ENCODE peak calls at places on chromosomes 2 and 18, in eight cellular contexts. J, D, W, H, F, N, R and X are unnamed samples.

GRCh38 chr2:158745067-158745865 is 49.9 kb upstream of the DAPL1 start:
- DNase-seq in H (no peak), F (no peak), R (peak; percentile 56), J (no peak), W (no peak), N (no peak), D (peak; percentile 76), X (no peak)

GRCh38 chr2:231312066-231312465 is 83.4 kb upstream of the B3GNT7 start:
- DNase-seq in D (no peak), W (peak; percentile 22), J (no peak), F (no peak), R (no peak), N (no peak), H (no peak), X (no peak)

GRCh38 chr2:222364280-222364895 is 60.0 kb upstream of the SGPP2 start:
- DNase-seq in J (no peak), R (no peak), N (no peak), F (peak; percentile 42), H (no peak), D (peak; percentile 56), W (no peak), X (no peak)

GRCh38 chr2:147846382-147847081 is 1.7 kb downstream of the ACVR2A start:
- DNase-seq in D (peak; percentile 22), W (no peak), H (no peak), N (no peak), F (peak; percentile 27), R (no peak), J (no peak), X (no peak)

GRCh38 chr18:2293109-2293839 is 278.0 kb downstream of the METTL4 start:
- DNase-seq in D (no peak), H (no peak), W (no peak), J (no peak), R (no peak), N (no peak), F (peak; percentile 39), X (no peak)

GRCh38 chr2:102427249-102427648 is 4.3 kb downstream of the IL18RAP start:
- DNase-seq in H (no peak), D (no peak), F (no peak), J (no peak), N (no peak), W (no peak), R (no peak), X (no peak)

GRCh38 chr2:191620144-191620543 is 57.8 kb upstream of the NABP1 start:
- DNase-seq in N (no peak), J (no peak), F (peak; percentile 74), D (no peak), R (no peak), W (no peak), H (no peak), X (no peak)

GRCh38 chr18:22108674-22109073 is 60.7 kb upstream of the GATA6 start:
- DNase-seq in R (no peak), W (peak; percentile 35), J (no peak), N (no peak), F (no peak), H (no peak), D (no peak), X (no peak)

GRCh38 chr2:151437630-151438029 is 27.9 kb downstream of the RIF1 start:
- DNase-seq in F (peak; percentile 13), H (no peak), N (no peak), D (peak; percentile 61), J (no peak), W (no peak), R (no peak), X (no peak)

GRCh38 chr18:44568343-44568742 is 112.3 kb upstream of the SETBP1 start:
- DNase-seq in J (no peak), R (no peak), D (no peak), N (no peak), H (no peak), W (no peak), F (peak; percentile 70), X (no peak)

GRCh38 chr2:131039908-131040660 is 53.2 kb downstream of the FAM168B start:
- DNase-seq in D (no peak), H (no peak), W (no peak), R (peak; percentile 36), N (no peak), F (no peak), J (peak; percentile 59), X (no peak)

GRCh38 chr2:174985624-174986023 is 19.6 kb downstream of the CHN1 start:
- DNase-seq in W (no peak), R (no peak), H (no peak), F (no peak), D (peak; percentile 41), N (no peak), J (no peak), X (no peak)
- TF ChIP-seq CTCF in W (peak; percentile 32), R (peak; percentile 56), H (peak; percentile 52), F (peak; percentile 76), D (peak; percentile 85), N (peak; percentile 33), J (no peak), X (no peak)

GRCh38 chr2:189260361-189260761 is 80.8 kb upstream of the COL5A2 start:
- DNase-seq in F (no peak), W (no peak), H (no peak), D (no peak), J (no peak), R (no peak), N (no peak), X (no peak)
- H3K27ac ChIP-seq in F (no peak overlapping the region), W (no peak overlapping the region), H (no peak overlapping the region), D (no peak overlapping the region), J (no peak overlapping the region), R (no peak overlapping the region), N (no peak overlapping the region), X (no peak overlapping the region)

GRCh38 chr18:49059028-49059670 is 108.4 kb upstream of the SMAD7 start:
- DNase-seq in W (no peak), R (no peak), N (no peak), F (no peak), D (peak; percentile 3), H (no peak), J (no peak), X (no peak)
- TF ChIP-seq CTCF in W (no peak), R (no peak), N (no peak), F (peak; percentile 32), D (peak; percentile 32), H (no peak), J (no peak), X (no peak)

GRCh38 chr2:240454031-240454901 is 18.8 kb downstream of the GPC1 start:
- DNase-seq in F (no peak), W (no peak), N (no peak), D (no peak), R (peak; percentile 28), J (no peak), H (peak; percentile 51), X (no peak)

GRCh38 chr2:240453461-240454030 is 18.1 kb downstream of the GPC1 start:
- DNase-seq in W (no peak), R (peak; percentile 19), F (no peak), D (no peak), H (peak; percentile 47), N (no peak), J (peak; percentile 52), X (no peak)

GRCh38 chr2:240451108-240451611 is 15.7 kb downstream of the GPC1 start:
- DNase-seq in F (peak; percentile 61), W (no peak), J (peak; percentile 67), R (peak; percentile 44), D (no peak), N (no peak), H (peak; percentile 65), X (no peak)

GRCh38 chr2:240451791-240452470 is 16.5 kb downstream of the GPC1 start:
- DNase-seq in J (peak; percentile 66), H (peak; percentile 60), W (no peak), D (no peak), R (peak; percentile 21), F (no peak), N (no peak), X (no peak)

DNA sequence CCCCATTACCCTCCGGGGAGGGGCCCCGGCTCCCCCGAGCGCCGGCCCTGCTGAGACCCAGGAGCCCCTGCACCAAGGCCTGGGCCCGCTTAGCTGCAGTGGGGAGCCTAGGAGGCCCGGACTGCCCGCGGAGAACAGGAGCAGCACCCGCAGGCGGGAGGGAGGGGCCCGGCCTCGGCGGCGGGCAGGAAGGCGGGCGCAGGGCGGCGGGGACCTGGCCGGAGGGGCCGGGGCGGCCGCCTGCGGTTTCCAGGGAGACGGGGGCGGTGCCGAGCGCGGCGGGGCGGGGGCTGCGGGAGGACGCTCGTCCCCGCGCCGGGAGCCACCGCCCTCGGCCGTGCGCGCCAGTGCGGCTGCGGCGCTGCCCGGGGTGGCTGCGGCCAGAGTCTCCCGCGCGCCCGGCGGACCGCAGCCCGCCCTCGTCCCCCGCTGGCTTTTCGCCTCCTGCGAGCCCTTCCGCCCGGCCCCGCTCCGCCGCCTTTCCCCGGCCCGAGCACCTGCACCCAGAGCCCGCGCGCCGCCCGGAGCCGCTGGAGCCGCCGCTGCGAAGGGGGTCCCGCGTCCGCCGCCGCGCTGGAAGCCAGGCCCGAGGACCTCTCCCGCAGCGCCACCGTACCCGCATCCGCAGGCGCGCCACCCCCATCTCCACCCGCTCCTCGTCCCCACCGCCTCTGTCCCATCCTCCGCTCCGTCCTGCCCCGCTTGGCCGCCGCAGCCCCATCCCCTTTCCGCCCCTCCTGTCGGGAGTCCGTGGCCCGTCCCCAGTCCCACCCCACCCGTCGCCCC is 17.2 kb downstream of the GPC1 start:
- DNase-seq in F (no peak), H (peak; percentile 88), N (no peak), R (peak; percentile 70), J (peak; percentile 81), W (peak; percentile 81), D (peak; percentile 70), X (no peak)
- H3K27ac ChIP-seq in F (no peak overlapping the region), H (no peak overlapping the region), N (no peak overlapping the region), R (peak overlapping the region; percentile 38), J (peak overlapping the region; percentile 53), W (no peak overlapping the region), D (no peak overlapping the region), X (peak overlapping the region; percentile 58)

DNA sequence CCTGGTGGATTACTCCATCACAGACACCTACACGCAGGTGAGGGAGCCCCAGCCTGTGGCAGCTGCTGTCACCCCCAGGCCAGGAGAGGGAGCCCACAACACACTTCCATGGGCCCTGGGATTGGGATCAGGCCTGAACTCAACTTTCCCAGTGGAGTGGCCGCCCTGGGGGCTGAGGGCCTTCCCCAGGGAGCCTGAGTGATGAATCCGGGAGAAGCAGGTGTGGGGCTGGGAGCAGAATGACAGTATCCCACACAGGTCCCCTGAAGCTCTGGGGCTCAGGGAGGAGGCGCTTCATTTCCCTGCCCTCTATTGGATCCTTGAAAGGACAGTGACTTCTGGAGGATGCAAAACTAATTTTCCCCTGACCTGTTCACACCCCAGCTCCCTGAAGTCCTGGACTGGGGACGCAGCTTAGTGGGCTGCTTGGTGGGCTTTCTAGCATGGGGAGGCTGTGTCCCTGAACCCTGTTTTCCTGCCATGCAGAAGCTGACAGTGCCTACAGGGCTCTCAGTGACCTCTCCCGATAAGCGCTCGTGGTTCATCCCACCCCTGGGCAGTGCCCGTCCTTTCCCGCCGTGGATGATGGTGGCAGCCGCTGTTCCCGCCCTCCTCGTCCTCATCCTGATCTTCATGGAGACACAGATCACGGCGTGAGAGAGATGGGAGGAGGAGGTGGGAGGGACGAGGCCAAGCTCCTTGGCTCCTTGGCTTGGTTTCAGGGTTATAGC is 11.0 kb downstream of the SLC4A3 start:
- DNase-seq in D (peak; percentile 24), R (no peak), W (no peak), J (peak; percentile 53), H (no peak), F (no peak), N (no peak), X (no peak)
- TF ChIP-seq CTCF in D (peak; percentile 57), R (no peak), W (no peak), J (no peak), H (no peak), F (peak; percentile 64), N (no peak), X (no peak)

GRCh38 chr18:3538456-3538855 is 88.5 kb downstream of the TGIF1 start:
- DNase-seq in D (no peak), H (no peak), N (no peak), F (no peak), R (no peak), J (no peak), W (no peak), X (no peak)
- H3K27ac ChIP-seq in D (no peak overlapping the region), H (no peak overlapping the region), N (no peak overlapping the region), F (no peak overlapping the region), R (no peak overlapping the region), J (no peak overlapping the region), W (peak overlapping the region; percentile 47), X (no peak overlapping the region)